ENCODE peak calls at places on chromosomes 16 and 17, in four cellular contexts. One of them, this sample, is unnamed.

GRCh38 chr17:18246880-18247612 is 11.5 kb downstream of the FLII start:
- DNase-seq in mammary epithelial cell: peak
- DNase-seq in fibroblast of lung: peak
- DNase-seq in sigmoid colon: peak
- DNase-seq in this sample: peak

GRCh38 chr16:85010446-85010930 is 847 bp downstream of the ZDHHC7 start:
- DNase-seq in sigmoid colon: no peak
- DNase-seq in fibroblast of lung: no peak
- DNase-seq in mammary epithelial cell: no peak
- DNase-seq in this sample: no peak

GRCh38 chr16:9978160-9978725 is 204.0 kb downstream of the GRIN2A start:
- DNase-seq in mammary epithelial cell: no peak
- DNase-seq in sigmoid colon: no peak
- DNase-seq in fibroblast of lung: no peak
- DNase-seq in this sample: no peak

GRCh38 chr17:32980230-32980629 is 11.4 kb upstream of the SPACA3 start:
- DNase-seq in fibroblast of lung: no peak
- DNase-seq in mammary epithelial cell: no peak
- DNase-seq in sigmoid colon: no peak
- DNase-seq in this sample: no peak

GRCh38 chr16:3971261-3971660 is 90.7 kb upstream of the CREBBP start:
- DNase-seq in fibroblast of lung: peak
- DNase-seq in mammary epithelial cell: no peak
- DNase-seq in sigmoid colon: no peak
- DNase-seq in this sample: peak

GRCh38 chr16:4734063-4734729 is at the start of the genes ANKS3 and DNAAF8:
- DNase-seq in sigmoid colon: peak
- DNase-seq in mammary epithelial cell: peak
- DNase-seq in fibroblast of lung: peak
- DNase-seq in this sample: peak

GRCh38 chr16:83958137-83958810 is 5.2 kb downstream of the OSGIN1 start:
- DNase-seq in mammary epithelial cell: no peak
- DNase-seq in sigmoid colon: no peak
- DNase-seq in fibroblast of lung: no peak
- DNase-seq in this sample: no peak

GRCh38 chr16:62738631-62739030 is 702.4 kb upstream of the CDH8 start:
- DNase-seq in sigmoid colon: no peak
- DNase-seq in mammary epithelial cell: no peak
- DNase-seq in fibroblast of lung: no peak
- DNase-seq in this sample: no peak

DNA sequence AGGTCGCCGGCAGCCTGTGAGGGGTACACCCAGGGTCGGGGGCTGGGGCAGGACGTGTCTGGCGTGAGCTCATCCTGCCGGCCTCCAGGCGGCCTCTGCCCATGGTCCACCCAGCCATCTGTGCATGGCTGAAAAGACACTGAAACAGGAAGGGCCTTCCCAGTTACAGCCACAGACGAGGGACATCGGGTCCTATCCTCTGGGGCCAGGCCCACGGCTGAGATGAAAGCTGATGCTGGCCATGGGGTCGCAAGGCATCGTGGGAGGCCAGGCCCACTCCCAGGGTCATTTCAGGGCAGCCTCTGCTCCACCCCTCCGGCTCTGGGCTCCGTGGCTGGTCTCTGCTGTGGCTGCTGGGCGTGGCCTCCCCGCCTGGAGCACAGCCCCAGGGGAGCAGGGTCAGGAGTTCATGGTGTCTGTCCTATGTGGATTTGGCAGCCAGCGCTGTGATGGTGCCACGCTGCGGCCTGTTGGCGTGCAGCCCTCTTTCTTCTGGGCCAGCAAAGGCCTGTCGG is 16.6 kb upstream of the ATP6V0C start:
- DNase-seq in sigmoid colon: no peak
- DNase-seq in fibroblast of lung: no peak
- DNase-seq in mammary epithelial cell: no peak
- DNase-seq in this sample: no peak
- TF ChIP-seq CTCF in sigmoid colon: no peak
- TF ChIP-seq CTCF in fibroblast of lung: no peak
- TF ChIP-seq CTCF in mammary epithelial cell: no peak
- TF ChIP-seq CTCF in this sample: no peak

GRCh38 chr16:30064746-30065111 is 831 bp upstream of the ALDOA start:
- DNase-seq in sigmoid colon: no peak
- DNase-seq in fibroblast of lung: no peak
- DNase-seq in mammary epithelial cell: no peak
- DNase-seq in this sample: no peak
- H3K4me3 ChIP-seq in sigmoid colon: peak
- H3K4me3 ChIP-seq in fibroblast of lung: peak
- H3K4me3 ChIP-seq in mammary epithelial cell: peak
- H3K4me3 ChIP-seq in this sample: peak

GRCh38 chr16:57565461-57565860 is 23.0 kb downstream of the ADGRG5 start:
- DNase-seq in fibroblast of lung: no peak
- DNase-seq in sigmoid colon: no peak
- DNase-seq in mammary epithelial cell: no peak
- DNase-seq in this sample: no peak

GRCh38 chr16:57568173-57568678 is 25.8 kb downstream of the ADGRG5 start:
- DNase-seq in mammary epithelial cell: no peak
- DNase-seq in sigmoid colon: no peak
- DNase-seq in fibroblast of lung: no peak
- DNase-seq in this sample: no peak

GRCh38 chr16:57564571-57565270 is 22.3 kb downstream of the ADGRG5 start:
- DNase-seq in sigmoid colon: no peak
- DNase-seq in fibroblast of lung: peak
- DNase-seq in mammary epithelial cell: peak
- DNase-seq in this sample: peak

GRCh38 chr16:57567691-57568090 is 25.2 kb downstream of the ADGRG5 start:
- DNase-seq in fibroblast of lung: no peak
- DNase-seq in sigmoid colon: no peak
- DNase-seq in mammary epithelial cell: no peak
- DNase-seq in this sample: no peak

GRCh38 chr16:57566436-57566835 is 24.0 kb downstream of the ADGRG5 start:
- DNase-seq in mammary epithelial cell: no peak
- DNase-seq in sigmoid colon: no peak
- DNase-seq in fibroblast of lung: no peak
- DNase-seq in this sample: no peak
- TF ChIP-seq CTCF in mammary epithelial cell: no peak
- TF ChIP-seq CTCF in sigmoid colon: no peak
- TF ChIP-seq CTCF in fibroblast of lung: no peak
- TF ChIP-seq CTCF in this sample: no peak

GRCh38 chr16:1407749-1408148 is 6.8 kb downstream of the UNKL start:
- DNase-seq in fibroblast of lung: peak
- DNase-seq in sigmoid colon: no peak
- DNase-seq in mammary epithelial cell: no peak
- DNase-seq in this sample: no peak
- H3K4me3 ChIP-seq in fibroblast of lung: peak
- H3K4me3 ChIP-seq in sigmoid colon: peak
- H3K4me3 ChIP-seq in mammary epithelial cell: peak
- H3K4me3 ChIP-seq in this sample: peak

DNA sequence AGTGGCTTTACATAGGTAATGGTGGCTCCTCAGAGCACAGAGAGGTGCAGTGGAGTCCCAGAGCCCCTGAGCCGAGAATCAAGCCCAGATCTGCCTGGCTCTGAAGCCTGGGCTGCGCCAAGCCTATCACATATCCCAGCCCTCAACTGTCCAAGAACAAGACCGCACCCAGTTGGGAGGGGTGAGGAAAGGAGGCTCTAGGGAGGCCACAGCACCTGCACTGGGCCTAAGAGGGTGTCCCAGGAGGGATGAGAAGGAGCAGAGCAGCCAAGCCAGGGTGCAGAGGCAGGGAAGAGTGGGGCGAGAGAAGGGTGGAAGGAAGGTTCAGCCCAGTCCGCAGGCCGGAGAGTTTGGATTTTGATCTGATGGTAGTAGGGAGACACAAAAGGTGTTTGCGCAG is 931 bp upstream of the RNF112 start:
- DNase-seq in sigmoid colon: no peak
- DNase-seq in fibroblast of lung: no peak
- DNase-seq in mammary epithelial cell: no peak
- DNase-seq in this sample: no peak
- TF ChIP-seq CTCF in sigmoid colon: no peak
- TF ChIP-seq CTCF in fibroblast of lung: no peak
- TF ChIP-seq CTCF in mammary epithelial cell: no peak
- TF ChIP-seq CTCF in this sample: no peak

DNA sequence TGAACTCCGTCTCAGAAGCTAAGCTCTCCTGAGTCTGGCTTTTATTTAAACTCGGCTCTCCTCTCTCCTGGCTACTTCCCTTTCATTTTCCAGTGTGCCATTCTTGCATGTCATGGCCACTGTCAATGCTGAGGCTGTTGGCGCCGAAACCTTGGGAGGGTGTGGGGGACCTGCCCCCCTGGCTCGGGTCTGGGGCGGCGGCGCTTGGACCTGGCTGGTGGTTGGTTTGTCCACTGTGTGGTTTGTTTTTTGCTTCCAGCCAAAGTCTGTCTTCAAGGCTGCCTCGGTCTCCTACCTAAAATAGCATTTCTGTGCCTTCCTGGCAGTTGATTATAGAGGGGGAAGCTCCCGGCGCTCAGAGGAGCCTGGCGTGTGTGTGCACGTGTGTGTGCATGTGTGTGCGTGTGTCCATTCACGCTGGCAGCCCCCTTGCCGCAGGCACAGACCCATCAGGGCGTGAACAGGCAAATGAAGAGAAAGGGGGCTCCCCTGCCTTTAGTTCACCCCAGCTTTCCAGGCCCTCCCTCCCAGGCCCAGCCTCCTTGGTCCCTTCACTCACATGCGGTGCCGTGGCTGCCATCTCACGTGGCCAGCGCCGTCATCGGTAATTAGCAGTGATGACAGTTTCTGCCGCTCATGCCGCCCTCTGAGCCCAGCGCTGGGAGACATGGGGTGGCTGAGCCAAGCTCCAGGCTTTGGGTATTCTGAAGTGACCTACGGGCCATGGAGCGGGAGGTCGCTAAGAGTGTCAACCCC is 179.9 kb downstream of the SEC14L1 start:
- DNase-seq in fibroblast of lung: no peak
- DNase-seq in mammary epithelial cell: peak
- DNase-seq in sigmoid colon: peak
- DNase-seq in this sample: peak
- H3K4me3 ChIP-seq in fibroblast of lung: peak
- H3K4me3 ChIP-seq in mammary epithelial cell: peak
- H3K4me3 ChIP-seq in sigmoid colon: peak
- H3K4me3 ChIP-seq in this sample: peak

DNA sequence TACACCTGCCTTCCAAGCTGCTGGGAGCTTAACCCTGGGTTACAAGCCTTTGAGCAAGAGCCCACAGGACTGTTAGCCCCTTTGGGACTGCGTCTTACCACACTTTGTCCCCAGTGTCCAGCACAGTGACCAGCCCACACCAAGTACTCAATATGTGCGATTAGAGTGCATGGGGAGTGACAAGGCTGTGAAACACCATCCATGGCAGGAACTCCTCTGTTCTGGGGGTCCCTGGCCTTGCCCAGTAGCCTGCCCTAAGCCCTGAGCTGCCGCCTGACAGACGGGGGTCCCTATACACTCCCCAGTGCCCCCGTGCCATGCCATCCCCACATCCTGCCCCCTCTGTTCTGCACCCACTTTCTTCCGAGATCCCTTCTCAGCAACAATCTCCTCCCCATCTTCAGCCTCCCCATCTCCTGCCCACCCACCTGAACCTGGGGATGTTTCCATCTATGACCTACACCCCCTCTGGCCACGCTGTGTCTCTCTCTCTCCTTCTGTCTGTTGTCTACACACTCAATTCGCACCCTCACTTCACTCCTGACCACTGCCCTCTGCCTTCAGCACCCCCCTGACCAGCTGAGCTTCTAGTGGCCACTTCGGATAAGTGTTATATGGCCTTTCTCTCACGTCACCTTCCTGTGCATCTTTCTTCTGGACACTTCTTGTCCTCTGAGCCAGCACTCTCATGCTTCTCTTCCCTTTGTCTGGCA is 112.9 kb upstream of the SMURF2 start:
- DNase-seq in mammary epithelial cell: no peak
- DNase-seq in sigmoid colon: no peak
- DNase-seq in fibroblast of lung: no peak
- DNase-seq in this sample: no peak
- TF ChIP-seq CTCF in mammary epithelial cell: no peak
- TF ChIP-seq CTCF in sigmoid colon: no peak
- TF ChIP-seq CTCF in fibroblast of lung: no peak
- TF ChIP-seq CTCF in this sample: no peak